ENCODE peak calls at places on chromosomes 11 and 22, in four cellular contexts. One of them, this sample, is unnamed.

GRCh38 chr11:72671144-72672099 is 2.8 kb downstream of the PDE2A start:
- DNase-seq in HL-60: no peak
- DNase-seq in GM12878: no peak
- DNase-seq in K562: no peak
- DNase-seq in this sample: no peak

GRCh38 chr22:40345271-40345670 is 1.0 kb upstream of the ADSL start:
- DNase-seq in HL-60: no peak
- DNase-seq in GM12878: no peak
- DNase-seq in K562: no peak
- DNase-seq in this sample: no peak

GRCh38 chr11:92322225-92322624 is 97.6 kb downstream of the FAT3 start:
- DNase-seq in HL-60: no peak
- DNase-seq in GM12878: no peak
- DNase-seq in K562: no peak
- DNase-seq in this sample: no peak

GRCh38 chr11:28169816-28170215 is 61.6 kb downstream of the METTL15 start:
- DNase-seq in HL-60: no peak
- DNase-seq in GM12878: no peak
- DNase-seq in K562: peak
- DNase-seq in this sample: no peak

GRCh38 chr11:120554771-120555432 is 43.4 kb downstream of the GRIK4 start:
- DNase-seq in HL-60: no peak
- DNase-seq in GM12878: no peak
- DNase-seq in K562: no peak
- DNase-seq in this sample: no peak

GRCh38 chr22:37663521-37664140 is 5.1 kb downstream of the PDXP start:
- DNase-seq in HL-60: no peak
- DNase-seq in GM12878: no peak
- DNase-seq in K562: no peak
- DNase-seq in this sample: no peak

GRCh38 chr11:3154001-3154599 is 11.0 kb downstream of the OSBPL5 start:
- DNase-seq in HL-60: peak
- DNase-seq in GM12878: no peak
- DNase-seq in K562: peak
- DNase-seq in this sample: no peak

GRCh38 chr11:134485316-134485715 is 73.3 kb upstream of the B3GAT1 start:
- DNase-seq in HL-60: no peak
- DNase-seq in GM12878: no peak
- DNase-seq in K562: no peak
- DNase-seq in this sample: no peak

GRCh38 chr11:118618115-118618990 is 10.9 kb downstream of the PHLDB1 start:
- DNase-seq in HL-60: no peak
- DNase-seq in GM12878: no peak
- DNase-seq in K562: no peak
- DNase-seq in this sample: no peak

GRCh38 chr11:118618991-118619375 is 11.6 kb downstream of the PHLDB1 start:
- DNase-seq in HL-60: no peak
- DNase-seq in GM12878: no peak
- DNase-seq in K562: no peak
- DNase-seq in this sample: no peak

GRCh38 chr11:118615282-118615979 is 8.0 kb downstream of the PHLDB1 start:
- DNase-seq in HL-60: no peak
- DNase-seq in GM12878: no peak
- DNase-seq in K562: no peak
- DNase-seq in this sample: no peak

GRCh38 chr11:118614511-118614910 is 7.1 kb downstream of the PHLDB1 start:
- DNase-seq in HL-60: no peak
- DNase-seq in GM12878: no peak
- DNase-seq in K562: no peak
- DNase-seq in this sample: no peak

GRCh38 chr11:118615996-118616395 is 8.6 kb downstream of the PHLDB1 start:
- DNase-seq in HL-60: no peak
- DNase-seq in GM12878: no peak
- DNase-seq in K562: no peak
- DNase-seq in this sample: no peak
- TF ChIP-seq SPI1 in HL-60: no peak
- TF ChIP-seq SPI1 in GM12878: no peak
- TF ChIP-seq SPI1 in K562: no peak
- TF ChIP-seq SPI1 in this sample: no peak

GRCh38 chr22:20433686-20434241 is 3.9 kb downstream of the SCARF2 start:
- DNase-seq in HL-60: no peak
- DNase-seq in GM12878: no peak
- DNase-seq in K562: no peak
- DNase-seq in this sample: no peak
- TF ChIP-seq SPI1 in HL-60: no peak
- TF ChIP-seq SPI1 in GM12878: no peak
- TF ChIP-seq SPI1 in K562: no peak
- TF ChIP-seq SPI1 in this sample: no peak

DNA sequence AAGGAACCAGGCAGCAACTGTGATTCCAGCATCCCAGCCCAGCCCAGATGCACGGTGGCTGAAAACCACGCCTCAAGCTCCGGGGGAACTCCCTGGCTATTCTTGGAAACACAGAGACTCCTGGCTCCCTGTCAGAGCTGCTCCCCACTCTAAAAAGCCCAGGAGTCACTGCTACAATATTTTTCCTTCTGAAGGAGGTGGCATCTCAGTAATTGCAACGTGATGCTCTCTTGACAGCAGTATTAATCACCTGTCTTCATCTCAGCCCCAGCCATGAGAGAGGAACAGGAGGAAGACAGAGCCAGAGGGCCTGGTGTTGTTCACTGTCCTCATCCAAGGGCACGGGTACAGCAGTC is 26.9 kb downstream of the DRD2 start:
- DNase-seq in HL-60: no peak
- DNase-seq in GM12878: no peak
- DNase-seq in K562: no peak
- DNase-seq in this sample: no peak
- TF ChIP-seq SPI1 in HL-60: no peak
- TF ChIP-seq SPI1 in GM12878: no peak
- TF ChIP-seq SPI1 in K562: no peak
- TF ChIP-seq SPI1 in this sample: no peak

GRCh38 chr11:64251722-64251985 is 324 bp downstream of the PLCB3 start:
- DNase-seq in HL-60: no peak
- DNase-seq in GM12878: no peak
- DNase-seq in K562: no peak
- DNase-seq in this sample: no peak

GRCh38 chr11:64253481-64253880 is 2.2 kb downstream of the PLCB3 start:
- DNase-seq in HL-60: no peak
- DNase-seq in GM12878: no peak
- DNase-seq in K562: no peak
- DNase-seq in this sample: no peak

GRCh38 chr11:64253043-64253442 is 1.7 kb downstream of the PLCB3 start:
- DNase-seq in HL-60: no peak
- DNase-seq in GM12878: no peak
- DNase-seq in K562: no peak
- DNase-seq in this sample: no peak

GRCh38 chr11:64250875-64251721 is at the start of gene PLCB3:
- DNase-seq in HL-60: no peak
- DNase-seq in GM12878: no peak
- DNase-seq in K562: peak
- DNase-seq in this sample: peak

GRCh38 chr11:64251986-64252837 is 882 bp downstream of the PLCB3 start:
- DNase-seq in HL-60: no peak
- DNase-seq in GM12878: no peak
- DNase-seq in K562: peak
- DNase-seq in this sample: no peak
- TF ChIP-seq SPI1 in HL-60: peak
- TF ChIP-seq SPI1 in GM12878: no peak
- TF ChIP-seq SPI1 in K562: peak
- TF ChIP-seq SPI1 in this sample: peak